ENCODE peak calls at places on chromosomes 2 and 18, in nine cellular contexts. Q is colonic mucosa, X is mammary epithelial cell, R is lung, B is thoracic aorta, J is left lung, M is HL-60, O is GM23248, H is ascending aorta. A is an unnamed sample.

GRCh38 chr18:50665519-50665918 is 105.6 kb downstream of the MAPK4 start:
- DNase-seq in Q (no peak), X (no peak), R (no peak), B (no peak), J (no peak), M (no peak), O (no peak), H (no peak), A (no peak)

GRCh38 chr2:134845719-134846118 is 7.3 kb downstream of the ACMSD start:
- DNase-seq in Q (no peak), X (peak; percentile 74), R (no peak), B (no peak), J (no peak), M (no peak), O (peak; percentile 64), H (no peak), A (no peak)

GRCh38 chr2:150486539-150487484 is 655 bp downstream of the RND3 start:
- DNase-seq in Q (peak; percentile 69), X (no peak), R (peak; percentile 41), B (no peak), J (no peak), M (no peak), O (peak; percentile 69), H (peak; percentile 67), A (no peak)

GRCh38 chr2:218452079-218452478 is 33.2 kb downstream of the VIL1 start:
- DNase-seq in Q (no peak), X (no peak), R (no peak), B (no peak), J (no peak), M (no peak), O (no peak), H (no peak), A (no peak)

GRCh38 chr2:8451273-8451672 is 230.6 kb upstream of the ID2 start:
- DNase-seq in Q (no peak), X (no peak), R (no peak), B (no peak), J (no peak), M (no peak), O (no peak), H (peak; percentile 30), A (no peak)

GRCh38 chr2:133553251-133553650 is 15.0 kb downstream of the NCKAP5 start:
- DNase-seq in Q (no peak), X (no peak), R (no peak), B (no peak), J (no peak), M (no peak), O (no peak), H (no peak), A (no peak)

GRCh38 chr2:159380676-159381239 is 94.3 kb upstream of the WDSUB1 start:
- DNase-seq in Q (no peak), X (no peak), R (no peak), B (no peak), J (no peak), M (no peak), O (no peak), H (no peak), A (no peak)

GRCh38 chr2:23618696-23619530 is 233.9 kb downstream of the KLHL29 start:
- DNase-seq in Q (no peak), X (peak; percentile 41), R (no peak), B (no peak), J (peak; percentile 20), M (no peak), O (peak; percentile 21), H (no peak), A (no peak)

GRCh38 chr2:46873632-46874068 is 42.0 kb downstream of the MCFD2 start:
- DNase-seq in Q (peak; percentile 70), X (peak; percentile 92), R (peak; percentile 65), B (peak; percentile 43), J (peak; percentile 83), M (peak; percentile 45), O (peak; percentile 98), H (peak; percentile 83), A (peak; percentile 83)

GRCh38 chr18:26021061-26021754 is 69.2 kb downstream of the SS18 start:
- DNase-seq in Q (no peak), X (no peak), R (no peak), B (no peak), J (no peak), M (no peak), O (no peak), H (no peak), A (no peak)

GRCh38 chr2:174784909-174785308 is 20.6 kb upstream of the CHRNA1 start:
- DNase-seq in Q (no peak), X (no peak), R (no peak), B (no peak), J (no peak), M (no peak), O (no peak), H (no peak), A (no peak)

GRCh38 chr2:174781996-174782395 is 17.7 kb upstream of the CHRNA1 start:
- DNase-seq in Q (no peak), X (no peak), R (no peak), B (no peak), J (no peak), M (no peak), O (no peak), H (no peak), A (no peak)

GRCh38 chr2:174786066-174786725 is 21.9 kb upstream of the CHRNA1 start:
- DNase-seq in Q (no peak), X (peak; percentile 23), R (no peak), B (no peak), J (no peak), M (no peak), O (peak; percentile 89), H (no peak), A (no peak)

GRCh38 chr2:174785481-174785880 is 21.2 kb upstream of the CHRNA1 start:
- DNase-seq in Q (no peak), X (no peak), R (no peak), B (no peak), J (no peak), M (no peak), O (peak; percentile 71), H (no peak), A (no peak)

DNA sequence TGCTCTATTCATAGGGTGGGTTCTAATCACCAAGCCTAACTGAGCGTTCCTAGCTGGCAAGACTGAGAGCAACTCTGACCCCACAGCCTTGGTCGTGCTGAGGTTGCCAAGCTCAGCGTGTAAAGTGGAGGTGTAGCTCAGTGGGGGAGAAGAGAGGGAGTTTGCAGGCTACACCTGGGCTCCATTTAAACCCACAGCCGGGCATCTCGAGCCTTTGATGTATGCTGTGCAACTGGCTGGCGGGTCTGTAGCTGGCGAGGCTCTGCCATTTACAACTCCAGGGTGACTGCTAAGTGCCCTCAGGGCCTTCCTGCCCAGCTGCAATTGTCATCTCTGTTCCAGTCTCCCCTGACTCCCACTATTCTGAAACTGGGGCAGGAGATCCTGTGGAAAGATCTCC is 20.0 kb upstream of the CHRNA1 start:
- DNase-seq in Q (no peak), X (no peak), R (no peak), B (no peak), J (no peak), M (no peak), O (no peak), H (no peak), A (no peak)
- H3K27ac ChIP-seq in Q (no peak overlapping the region), X (no peak overlapping the region), R (no peak overlapping the region), B (no peak overlapping the region), J (no peak overlapping the region), M (no peak overlapping the region), O (no peak overlapping the region), H (no peak overlapping the region), A (no peak overlapping the region)

DNA sequence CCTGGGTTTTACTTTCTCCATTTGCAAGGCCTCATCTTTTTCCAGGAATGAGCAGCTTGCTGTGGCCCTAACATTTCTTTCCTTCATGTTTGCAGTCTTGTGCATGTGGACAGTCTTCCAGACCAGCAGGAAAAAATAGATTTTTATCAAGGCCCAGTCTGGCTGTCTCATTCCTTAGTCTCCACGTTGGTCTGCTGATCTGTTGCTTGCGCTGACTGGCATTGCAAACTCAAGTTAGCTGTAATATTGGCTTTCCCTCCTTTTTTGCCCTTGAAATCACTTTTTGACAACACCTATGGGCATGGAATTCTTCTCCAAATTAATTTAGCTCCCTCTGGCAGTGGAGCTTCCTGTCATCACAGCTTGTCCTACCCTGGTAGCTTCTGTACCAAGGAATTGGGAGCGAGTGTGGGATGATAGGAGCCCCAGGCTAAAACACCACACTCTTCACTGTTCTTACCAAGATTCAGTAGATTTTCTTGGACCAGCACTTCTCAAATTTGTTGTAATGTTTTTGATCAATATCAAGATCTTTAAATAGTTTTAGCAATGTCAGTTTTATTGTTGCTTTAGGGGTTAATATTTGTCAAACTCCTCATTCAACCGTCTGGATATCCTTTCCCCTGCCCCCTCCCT is 48.2 kb downstream of the DIS3L2 start:
- DNase-seq in Q (no peak), X (no peak), R (no peak), B (no peak), J (no peak), M (no peak), O (no peak), H (no peak), A (no peak)
- H3K27ac ChIP-seq in Q (no peak overlapping the region), X (no peak overlapping the region), R (no peak overlapping the region), B (no peak overlapping the region), J (no peak overlapping the region), M (no peak overlapping the region), O (no peak overlapping the region), H (no peak overlapping the region), A (no peak overlapping the region)

DNA sequence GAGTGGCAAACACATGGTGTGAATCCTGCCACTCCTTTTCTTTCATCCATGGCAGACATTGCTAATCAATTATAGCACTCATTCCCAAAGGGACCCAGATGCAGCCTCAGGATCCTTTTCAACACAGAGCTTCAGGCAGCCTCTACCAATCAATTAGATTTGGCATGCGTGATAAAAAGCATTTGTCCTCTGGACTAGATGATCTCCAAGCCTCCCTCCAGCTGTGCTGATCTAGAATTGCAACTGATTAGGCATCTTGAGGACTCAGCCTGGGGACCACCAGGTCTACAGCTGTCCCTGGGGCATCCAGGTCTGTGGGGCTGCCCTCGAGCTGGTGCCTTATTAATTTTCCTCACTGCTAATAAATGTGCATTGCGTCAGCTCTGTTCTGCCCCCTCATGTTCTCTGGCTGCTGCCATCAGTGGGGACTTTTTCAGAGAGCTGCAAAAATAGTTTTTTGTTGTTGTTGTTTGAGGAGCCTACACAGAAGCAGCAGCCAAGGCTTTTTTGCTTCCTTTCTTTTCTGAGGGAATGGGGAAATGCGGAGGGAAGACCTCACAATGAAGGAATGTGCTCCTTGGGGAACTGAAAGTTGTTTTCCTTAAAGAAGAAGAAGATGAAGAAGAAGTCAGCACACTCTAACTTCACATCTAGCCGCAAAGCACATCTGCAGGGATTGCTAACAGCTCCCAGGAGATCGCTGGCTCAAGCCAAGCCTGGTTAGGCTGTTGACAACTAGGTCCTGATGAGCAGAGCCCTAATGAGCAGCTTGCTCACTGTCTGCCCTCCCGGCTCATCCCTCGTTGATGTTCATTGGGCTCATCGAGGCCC is 8.8 kb upstream of the ATOH8 start:
- DNase-seq in Q (no peak), X (no peak), R (no peak), B (no peak), J (no peak), M (no peak), O (peak; percentile 96), H (peak; percentile 87), A (no peak)
- H3K27ac ChIP-seq in Q (no peak overlapping the region), X (no peak overlapping the region), R (peak overlapping the region; percentile 6), B (peak overlapping the region; percentile 98), J (peak overlapping the region; percentile 48), M (no peak overlapping the region), O (peak overlapping the region; percentile 100), H (peak overlapping the region; percentile 97), A (no peak overlapping the region)

DNA sequence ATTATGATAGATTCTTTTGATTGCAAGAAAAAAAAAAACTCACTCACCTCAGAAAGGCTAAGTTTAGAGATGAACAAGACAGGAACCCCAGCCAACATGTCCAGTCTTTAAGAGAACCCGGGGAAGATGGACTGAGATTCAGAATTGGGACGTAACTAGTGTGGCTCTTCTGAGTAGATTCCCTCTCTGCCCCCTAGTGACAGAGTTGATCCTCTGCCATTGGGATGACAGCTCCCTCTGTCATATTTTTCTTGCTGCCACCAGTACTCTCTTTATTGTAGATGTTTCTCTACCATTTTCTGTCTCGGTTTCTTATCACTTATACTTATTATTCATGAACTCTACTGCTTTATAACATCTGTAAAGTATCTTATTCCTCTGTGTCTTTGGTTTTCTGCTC is 77.7 kb downstream of the GULP1 start:
- DNase-seq in Q (peak; percentile 36), X (peak; percentile 56), R (no peak), B (no peak), J (no peak), M (peak; percentile 1), O (peak; percentile 72), H (no peak), A (peak; percentile 18)
- H3K27ac ChIP-seq in Q (no peak overlapping the region), X (no peak overlapping the region), R (no peak overlapping the region), B (no peak overlapping the region), J (no peak overlapping the region), M (no peak overlapping the region), O (no peak overlapping the region), H (no peak overlapping the region), A (no peak overlapping the region)